ENCODE peak calls at places on chromosomes 11 and 22, in five cellular contexts. E is tibial nerve, I is upper lobe of left lung, Z is PC-3, K is IMR-90. C is an unnamed sample.

GRCh38 chr22:44268431-44269116 is 44.2 kb downstream of the SHISAL1 start:
- DNase-seq in E (no peak), K (no peak), Z (no peak), I (no peak), C (no peak)

GRCh38 chr11:9815486-9816136 is 151.7 kb downstream of the SWAP70 start:
- DNase-seq in E (no peak), K (peak), Z (peak), I (no peak), C (no peak)

GRCh38 chr11:114412946-114413345 is 12.5 kb downstream of the RBM7 start:
- DNase-seq in I (no peak), K (no peak), Z (no peak), E (no peak), C (no peak)

GRCh38 chr11:129359748-129360147 is 15.9 kb upstream of the BARX2 start:
- DNase-seq in E (no peak), K (no peak), I (no peak), Z (no peak), C (no peak)

GRCh38 chr22:43088616-43088978 is 594 bp downstream of the TTLL1 start:
- DNase-seq in E (no peak), K (no peak), I (no peak), Z (no peak), C (no peak)

GRCh38 chr22:27615408-27615807 is 186.1 kb downstream of the MN1 start:
- DNase-seq in E (no peak), K (no peak), Z (no peak), I (no peak), C (no peak)

GRCh38 chr11:27084407-27084985 is 43.9 kb downstream of the BBOX1 start:
- DNase-seq in Z (no peak), E (no peak), K (peak), I (no peak), C (no peak)

GRCh38 chr11:94880216-94880615 is 93.1 kb downstream of the CWC15 start:
- DNase-seq in Z (peak), K (peak), E (no peak), I (no peak), C (no peak)

GRCh38 chr11:99037057-99037456 is 16.3 kb downstream of the CNTN5 start:
- DNase-seq in Z (no peak), E (no peak), I (no peak), K (no peak), C (no peak)

GRCh38 chr22:50206599-50206998 is 5.8 kb downstream of the SELENOO start:
- DNase-seq in I (peak), E (no peak), Z (no peak), K (peak), C (peak)

GRCh38 chr11:39374963-39375698 is 2084.3 kb downstream of the LRRC4C start:
- DNase-seq in E (no peak), Z (peak), K (peak), I (no peak), C (peak)

GRCh38 chr11:8382436-8383053 is 118.9 kb upstream of the LMO1 start:
- DNase-seq in E (no peak), K (peak), I (no peak), Z (peak), C (no peak)

GRCh38 chr22:27420186-27420816 is 381.3 kb downstream of the MN1 start:
- DNase-seq in I (no peak), E (peak), K (peak), Z (no peak), C (no peak)

GRCh38 chr22:36773935-36774334 is 2.0 kb downstream of the IFT27 start:
- DNase-seq in Z (peak), K (peak), I (no peak), E (no peak), C (no peak)

GRCh38 chr22:19139974-19140373 is 4.5 kb downstream of the ESS2 start:
- DNase-seq in I (no peak), K (no peak), Z (no peak), E (no peak), C (no peak)

GRCh38 chr11:123594921-123595320 is 59.5 kb downstream of the SCN3B start:
- DNase-seq in K (no peak), I (no peak), Z (no peak), E (no peak), C (no peak)

GRCh38 chr11:2085251-2086066 is 53.7 kb downstream of the IGF2 start:
- DNase-seq in I (no peak), Z (no peak), K (no peak), E (no peak), C (peak)

GRCh38 chr11:8060146-8060719 is 20.8 kb upstream of the TUB start:
- DNase-seq in E (no peak), K (no peak), I (no peak), Z (no peak), C (no peak)

GRCh38 chr22:23772315-23773246 is at the start of gene MMP11:
- DNase-seq in E (peak), Z (peak), I (peak), K (no peak), C (peak)

GRCh38 chr22:38870312-38870741 is 1.7 kb downstream of the CBX6 start:
- DNase-seq in K (peak), I (peak), E (peak), Z (peak), C (peak)

GRCh38 chr11:78800756-78801155 is 226.1 kb upstream of the NARS2 start:
- DNase-seq in Z (no peak), I (no peak), K (no peak), E (no peak), C (no peak)

GRCh38 chr11:133894956-133895549 is 49.7 kb upstream of the SPATA19 start:
- DNase-seq in E (no peak), I (no peak), Z (no peak), K (no peak), C (no peak)

GRCh38 chr11:122173587-122173986 is 57.6 kb upstream of the BLID start:
- DNase-seq in Z (peak), I (no peak), E (no peak), K (no peak), C (no peak)

GRCh38 chr11:121767433-121767832 is 314.7 kb upstream of the SORL1-AS1 start:
- DNase-seq in I (no peak), K (peak), Z (no peak), E (no peak), C (no peak)

GRCh38 chr22:42820075-42820763 is 36.9 kb downstream of the ARFGAP3 start:
- DNase-seq in I (no peak), Z (peak), K (peak), E (no peak), C (peak)

C was measured in K562.